ENCODE peak calls at places on chromosome 10, in ten cellular contexts. T is heart left ventricle, L is GM03348, B is WTC11, G is COR-L47, A is HEK293T, O is substantia nigra, C is colonic mucosa, F is fibroblast of mammary gland, W is DMS79. V is an unnamed sample.
A peak's percentile ranks its signal among the peaks of the same experiment; 100 is the strongest.

GRCh38 chr10:14586901-14587300 is 187.8 kb downstream of the FAM107B start:
- DNase-seq in O (no peak), C (no peak), B (no peak), A (no peak), W (no peak), F (no peak), G (no peak), L (no peak), T (no peak), V (no peak)

GRCh38 chr10:79007843-79008319 is 60.9 kb upstream of the ZMIZ1 start:
- DNase-seq in B (no peak), O (no peak), A (no peak), F (peak; percentile 70), W (no peak), L (peak; percentile 39), T (no peak), C (no peak), G (no peak), V (no peak)

GRCh38 chr10:22097696-22098095 is 94.2 kb upstream of the DNAJC1 start:
- DNase-seq in L (no peak), C (no peak), W (no peak), A (no peak), F (no peak), T (no peak), G (no peak), B (no peak), O (no peak), V (no peak)

GRCh38 chr10:70880077-70880534 is 8.3 kb downstream of the PCBD1 start:
- DNase-seq in G (peak; percentile 66), W (peak; percentile 28), C (peak; percentile 86), O (peak; percentile 81), B (peak; percentile 72), F (peak; percentile 83), T (peak; percentile 76), L (peak; percentile 84), A (peak; percentile 79), V (peak; percentile 59)

GRCh38 chr10:49593564-49593875 is 16.6 kb upstream of the SLC18A3 start:
- DNase-seq in C (no peak), T (no peak), G (no peak), W (no peak), B (no peak), F (no peak), O (no peak), A (no peak), L (no peak), V (no peak)

GRCh38 chr10:113415246-113415645 is 137.6 kb upstream of the HABP2 start:
- DNase-seq in W (no peak), L (peak; percentile 73), F (peak; percentile 93), T (no peak), O (no peak), G (no peak), B (no peak), C (no peak), A (no peak), V (no peak)

GRCh38 chr10:58435297-58435696 is 50.1 kb downstream of the TFAM start:
- DNase-seq in F (peak; percentile 98), C (no peak), W (no peak), A (peak; percentile 21), B (no peak), O (no peak), G (no peak), L (peak; percentile 84), T (peak; percentile 30), V (peak; percentile 66)

GRCh38 chr10:70031215-70031614 is 21.4 kb upstream of the MACROH2A2 start:
- DNase-seq in F (no peak), G (no peak), L (no peak), T (no peak), A (no peak), O (no peak), B (no peak), W (no peak), C (no peak), V (no peak)

GRCh38 chr10:625335-625699 is 64.2 kb downstream of the DIP2C start:
- DNase-seq in A (no peak), L (no peak), T (peak; percentile 84), F (no peak), B (no peak), C (no peak), O (peak; percentile 77), W (no peak), G (no peak), V (no peak)

GRCh38 chr10:89355373-89355772 is 22.5 kb upstream of the IFIT1B start:
- DNase-seq in L (no peak), A (no peak), B (no peak), G (no peak), C (no peak), T (no peak), F (peak; percentile 95), W (no peak), O (no peak), V (no peak)

GRCh38 chr10:37872955-37873354 is 15.5 kb upstream of the ZNF248 start:
- DNase-seq in L (no peak), O (no peak), C (no peak), A (no peak), W (no peak), F (no peak), T (no peak), B (no peak), G (no peak), V (no peak)

GRCh38 chr10:72303424-72304128 is 29.9 kb downstream of the DDIT4 start:
- DNase-seq in A (no peak), B (no peak), G (no peak), C (no peak), F (no peak), O (no peak), W (no peak), T (no peak), L (no peak), V (no peak)

V was measured in keratinocyte.